ENCODE peak calls at places on chromosomes 13 and 19, in seven cellular contexts. Z is T-helper 1 cell, R is memory B cell, S is AG10803, O is lower leg skin, I is thoracic aorta, L is Calu3. F is an unnamed sample.

GRCh38 chr13:48486362-48486761 is 46.5 kb downstream of the RCBTB2 start:
- DNase-seq in L (no peak), R (no peak), S (no peak), I (no peak), O (no peak), Z (no peak), F (no peak)

GRCh38 chr19:16205205-16206045 is 7.7 kb downstream of the AP1M1 start:
- DNase-seq in L (no peak), Z (no peak), S (no peak), R (no peak), O (no peak), I (no peak), F (no peak)

GRCh38 chr13:21229241-21230024 is 53.0 kb downstream of the MRPL57 start:
- DNase-seq in I (no peak), O (no peak), R (no peak), Z (no peak), L (no peak), S (no peak), F (no peak)

GRCh38 chr19:6971366-6971765 is 49.9 kb downstream of the MBD3L2B start:
- DNase-seq in S (no peak), O (no peak), I (no peak), L (no peak), R (no peak), Z (no peak), F (no peak)

GRCh38 chr13:106490177-106490576 is 45.3 kb downstream of the EFNB2 start:
- DNase-seq in S (no peak), R (no peak), I (no peak), L (no peak), Z (no peak), O (no peak), F (no peak)

GRCh38 chr19:11194657-11195056 is 2.7 kb downstream of the KANK2 start:
- DNase-seq in R (no peak), Z (no peak), I (no peak), O (no peak), L (no peak), S (no peak), F (no peak)

GRCh38 chr19:45385392-45386221 is 15.2 kb upstream of the ERCC2 start:
- DNase-seq in R (no peak), I (no peak), Z (no peak), L (no peak), S (no peak), O (no peak), F (no peak)

GRCh38 chr13:33633701-33634525 is 184.0 kb upstream of the RFC3 start:
- DNase-seq in L (no peak), I (no peak), O (no peak), Z (no peak), S (peak; percentile 44), R (no peak), F (no peak)

GRCh38 chr13:26128676-26129075 is 76.9 kb upstream of the SHISA2 start:
- DNase-seq in Z (no peak), I (no peak), L (no peak), O (no peak), R (no peak), S (no peak), F (no peak)

GRCh38 chr13:97301382-97302095 is 79.4 kb downstream of the MBNL2 start:
- DNase-seq in O (no peak), L (no peak), R (no peak), S (no peak), I (no peak), Z (no peak), F (no peak)

GRCh38 chr13:75480691-75481175 is 1.2 kb downstream of the TBC1D4 start:
- DNase-seq in I (no peak), Z (no peak), R (peak; percentile 23), S (peak; percentile 55), O (peak; percentile 88), L (peak; percentile 61), F (no peak)